ENCODE peak calls at places on chromosomes 2 and 18, in six cellular contexts. I, L, N, E, F and S are unnamed samples.

GRCh38 chr2:128638311-128638710 is 319.6 kb upstream of the HS6ST1 start:
- DNase-seq in I (peak), L (no peak), N (no peak), E (no peak), F (no peak), S (no peak)

GRCh38 chr2:105406221-105406620 is 7.4 kb upstream of the FHL2 start:
- DNase-seq in I (no peak), L (peak), N (no peak), E (peak), F (no peak), S (no peak)

GRCh38 chr2:46841621-46842020 is 74.0 kb downstream of the MCFD2 start:
- DNase-seq in I (no peak), L (no peak), N (no peak), E (no peak), F (no peak), S (no peak)

GRCh38 chr2:181660181-181660580 is 3.3 kb upstream of the CERKL start:
- DNase-seq in I (no peak), L (no peak), N (no peak), E (no peak), F (no peak), S (no peak)

GRCh38 chr2:17076535-17076934 is 410.9 kb upstream of the CYRIA start:
- DNase-seq in I (no peak), L (no peak), N (no peak), E (no peak), F (no peak), S (no peak)

GRCh38 chr18:61581578-61582204 is 248.5 kb downstream of the CDH20 start:
- DNase-seq in I (peak), L (peak), N (peak), E (peak), F (peak), S (peak)

GRCh38 chr2:119389615-119390306 is 23.0 kb downstream of the DBI start:
- DNase-seq in I (no peak), L (peak), N (peak), E (peak), F (no peak), S (no peak)

GRCh38 chr2:159612255-159612901 is 4.0 kb downstream of the BAZ2B start:
- DNase-seq in I (no peak), L (peak), N (no peak), E (no peak), F (no peak), S (no peak)

GRCh38 chr2:28233070-28233718 is 159.5 kb upstream of the FOSL2 start:
- DNase-seq in I (no peak), L (peak), N (peak), E (no peak), F (no peak), S (no peak)

GRCh38 chr2:106189764-106190468 is 4.2 kb downstream of the UXS1 start:
- DNase-seq in I (no peak), L (peak), N (no peak), E (no peak), F (peak), S (no peak)

GRCh38 chr2:47065771-47066380 is 89.2 kb downstream of the STPG4 start:
- DNase-seq in I (no peak), L (peak), N (no peak), E (no peak), F (peak), S (no peak)

GRCh38 chr18:9734189-9734588 is 26.1 kb downstream of the RAB31 start:
- DNase-seq in I (no peak), L (no peak), N (no peak), E (no peak), F (peak), S (no peak)

GRCh38 chr2:220787251-220787650 is 784.9 kb downstream of the EPHA4 start:
- DNase-seq in I (no peak), L (no peak), N (no peak), E (no peak), F (no peak), S (no peak)

GRCh38 chr2:58594175-58594574 is 353.1 kb upstream of the FANCL start:
- DNase-seq in I (peak), L (no peak), N (no peak), E (no peak), F (peak), S (no peak)

GRCh38 chr18:57218281-57218680 is 71.4 kb downstream of the BOD1L2 start:
- DNase-seq in I (no peak), L (no peak), N (no peak), E (no peak), F (no peak), S (no peak)

GRCh38 chr2:105449083-105449482 is 50.2 kb upstream of the FHL2 start:
- DNase-seq in I (no peak), L (no peak), N (no peak), E (no peak), F (no peak), S (no peak)

GRCh38 chr2:80854831-80855230 is 550.3 kb upstream of the LRRTM1 start:
- DNase-seq in I (no peak), L (no peak), N (no peak), E (no peak), F (no peak), S (no peak)

GRCh38 chr2:61855178-61855523 is 1.3 kb upstream of the FAM161A start:
- DNase-seq in I (peak), L (no peak), N (peak), E (peak), F (no peak), S (no peak)

GRCh38 chr2:145736901-145737300 is 1217.0 kb upstream of the ZEB2 start:
- DNase-seq in I (no peak), L (no peak), N (no peak), E (no peak), F (no peak), S (no peak)

GRCh38 chr2:36858551-36859365 is 107.6 kb downstream of the STRN start:
- DNase-seq in I (no peak), L (no peak), N (no peak), E (no peak), F (no peak), S (no peak)

GRCh38 chr2:207812858-207813175 is 43.1 kb upstream of the FZD5 start:
- DNase-seq in I (no peak), L (no peak), N (no peak), E (no peak), F (no peak), S (no peak)

GRCh38 chr2:207815254-207815653 is 45.5 kb upstream of the FZD5 start:
- DNase-seq in I (no peak), L (no peak), N (no peak), E (no peak), F (no peak), S (no peak)

GRCh38 chr2:207813942-207814341 is 44.2 kb upstream of the FZD5 start:
- DNase-seq in I (no peak), L (no peak), N (no peak), E (no peak), F (no peak), S (no peak)

GRCh38 chr2:207812058-207812857 is 42.6 kb upstream of the FZD5 start:
- DNase-seq in I (no peak), L (no peak), N (no peak), E (no peak), F (no peak), S (no peak)

GRCh38 chr2:207813221-207813916 is 43.7 kb upstream of the FZD5 start:
- DNase-seq in I (no peak), L (no peak), N (no peak), E (no peak), F (no peak), S (no peak)
- TF ChIP-seq CTCF in I (peak), L (no peak), N (no peak), E (no peak), F (no peak), S (no peak)

GRCh38 chr2:121297217-121297830 is 12.3 kb upstream of the TFCP2L1 start:
- DNase-seq in I (peak), L (peak), N (no peak), E (peak), F (peak), S (no peak)

GRCh38 chr2:121293450-121294325 is 8.7 kb upstream of the TFCP2L1 start:
- DNase-seq in I (no peak), L (no peak), N (no peak), E (no peak), F (no peak), S (no peak)

GRCh38 chr2:121294881-121295840 is 10.2 kb upstream of the TFCP2L1 start:
- DNase-seq in I (no peak), L (no peak), N (no peak), E (no peak), F (no peak), S (no peak)

GRCh38 chr2:121298476-121298875 is 13.5 kb upstream of the TFCP2L1 start:
- DNase-seq in I (no peak), L (no peak), N (no peak), E (no peak), F (no peak), S (no peak)

DNA sequence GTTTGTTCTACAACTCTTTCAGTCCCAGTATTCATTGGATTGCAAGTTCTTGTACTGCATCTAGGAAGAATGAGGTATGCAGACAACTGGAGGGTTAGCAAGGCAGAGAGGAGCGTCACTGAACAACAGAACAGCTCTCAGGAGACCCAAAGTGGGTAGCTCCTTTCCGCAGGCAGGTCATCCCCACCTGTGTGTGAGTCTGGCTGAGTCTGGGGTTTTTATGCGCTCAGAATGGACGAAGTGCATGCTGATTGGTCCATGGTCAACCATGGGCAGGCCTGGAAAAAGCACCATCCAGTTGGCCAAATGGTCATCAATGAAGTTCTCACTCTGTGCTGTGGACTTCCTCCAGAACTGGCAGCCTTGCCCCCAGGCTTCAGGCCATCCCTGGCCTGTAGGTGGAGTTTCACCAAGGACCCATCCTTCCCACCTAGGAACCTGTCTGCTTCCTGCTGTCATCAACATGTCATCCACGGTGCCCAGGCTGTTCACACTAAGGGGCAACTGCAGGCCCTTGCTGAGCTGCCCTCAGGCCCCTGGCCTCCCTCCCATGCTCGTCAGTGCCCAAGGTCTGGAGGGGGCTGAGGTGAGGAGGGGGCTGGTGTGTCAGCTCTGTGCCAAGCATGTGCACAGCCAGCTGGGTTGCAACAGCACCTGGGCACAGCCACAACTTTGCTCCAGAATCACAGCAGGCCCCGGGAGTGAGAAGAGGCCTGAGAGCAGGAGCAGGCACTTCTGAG is 11.1 kb upstream of the TFCP2L1 start:
- DNase-seq in I (no peak), L (no peak), N (no peak), E (no peak), F (no peak), S (no peak)
- TF ChIP-seq CTCF in I (no peak), L (no peak), N (no peak), E (no peak), F (no peak), S (no peak)

DNA sequence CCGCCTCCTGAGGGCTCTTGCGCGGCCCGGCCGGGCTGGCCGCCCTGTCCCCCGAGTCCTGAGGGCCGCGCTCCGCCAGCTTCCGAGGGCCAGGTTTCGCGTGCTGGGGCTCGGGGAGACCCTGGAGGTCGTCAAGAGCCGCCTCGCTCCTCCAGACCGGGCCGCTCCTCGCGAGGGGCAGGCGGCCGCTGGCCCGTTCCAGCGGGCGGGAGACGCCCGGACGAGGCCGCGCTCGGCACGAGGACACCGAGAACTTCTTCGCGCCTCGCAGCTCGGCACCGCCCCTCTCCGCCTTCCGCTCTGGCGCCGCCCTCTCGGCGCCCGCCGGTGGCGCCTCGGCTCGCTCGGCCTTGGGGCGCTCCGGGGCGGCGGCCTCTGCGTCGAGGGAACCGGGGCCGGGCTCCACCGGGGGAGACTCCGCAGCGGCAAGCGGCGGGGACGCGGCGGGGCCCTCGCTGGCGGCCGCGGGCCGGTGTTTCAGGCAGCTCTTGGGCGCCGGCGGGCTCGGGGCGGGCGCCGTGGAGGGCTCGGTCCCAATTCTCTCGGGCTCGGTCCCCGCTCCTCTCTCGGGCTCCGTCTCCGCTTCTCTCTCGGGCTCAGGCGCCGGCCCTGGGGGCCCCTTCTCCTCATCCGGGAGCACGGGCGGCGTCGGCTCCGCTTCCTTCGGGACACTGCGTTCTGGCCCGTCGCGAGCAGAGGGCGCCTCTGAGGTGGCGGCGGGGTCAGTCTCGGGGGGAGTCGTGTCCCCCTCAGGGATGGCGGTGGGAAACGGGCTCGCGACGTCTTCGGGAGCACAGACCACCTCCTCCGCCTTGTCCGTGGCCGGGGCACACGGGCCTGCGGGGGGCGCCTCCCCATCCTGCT is 91.6 kb upstream of the MGAT4A start:
- DNase-seq in I (peak), L (no peak), N (no peak), E (no peak), F (no peak), S (no peak)
- TF ChIP-seq CTCF in I (peak), L (no peak), N (no peak), E (peak), F (peak), S (no peak)

DNA sequence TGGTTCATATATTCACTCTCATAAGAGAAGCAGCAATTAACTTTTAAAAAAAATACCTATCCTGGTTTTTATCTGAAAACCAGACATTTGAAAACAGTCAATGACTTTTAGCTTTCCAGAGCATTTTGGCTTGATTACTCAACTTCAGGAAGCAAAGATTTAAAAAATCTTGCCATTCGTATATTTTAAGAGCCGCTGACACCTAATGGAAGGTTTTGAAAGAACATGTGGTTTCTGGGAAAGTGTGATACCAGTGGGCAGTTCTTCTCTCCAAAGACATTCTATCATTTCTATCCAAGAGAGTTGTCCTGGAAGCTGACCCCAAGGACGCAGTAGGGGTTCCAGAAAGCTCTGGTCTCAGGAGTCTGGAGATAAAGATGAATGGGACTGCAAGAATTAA is 234.7 kb downstream of the TTC32 start:
- DNase-seq in I (no peak), L (peak), N (no peak), E (no peak), F (peak), S (no peak)
- TF ChIP-seq CTCF in I (no peak), L (peak), N (no peak), E (no peak), F (peak), S (no peak)

GRCh38 chr2:99816908-99817307 is 325.5 kb downstream of the AFF3 start:
- DNase-seq in I (no peak), L (no peak), N (no peak), E (no peak), F (no peak), S (no peak)

GRCh38 chr2:99821572-99822369 is 320.6 kb downstream of the AFF3 start:
- DNase-seq in I (no peak), L (peak), N (no peak), E (no peak), F (no peak), S (no peak)

GRCh38 chr2:99821039-99821438 is 321.4 kb downstream of the AFF3 start:
- DNase-seq in I (no peak), L (peak), N (no peak), E (no peak), F (no peak), S (no peak)

GRCh38 chr2:99819766-99820165 is 322.6 kb downstream of the AFF3 start:
- DNase-seq in I (no peak), L (no peak), N (no peak), E (no peak), F (no peak), S (no peak)

GRCh38 chr2:99818842-99819241 is 323.5 kb downstream of the AFF3 start:
- DNase-seq in I (no peak), L (no peak), N (no peak), E (no peak), F (peak), S (no peak)
- TF ChIP-seq CTCF in I (no peak), L (peak), N (no peak), E (peak), F (no peak), S (no peak)

DNA sequence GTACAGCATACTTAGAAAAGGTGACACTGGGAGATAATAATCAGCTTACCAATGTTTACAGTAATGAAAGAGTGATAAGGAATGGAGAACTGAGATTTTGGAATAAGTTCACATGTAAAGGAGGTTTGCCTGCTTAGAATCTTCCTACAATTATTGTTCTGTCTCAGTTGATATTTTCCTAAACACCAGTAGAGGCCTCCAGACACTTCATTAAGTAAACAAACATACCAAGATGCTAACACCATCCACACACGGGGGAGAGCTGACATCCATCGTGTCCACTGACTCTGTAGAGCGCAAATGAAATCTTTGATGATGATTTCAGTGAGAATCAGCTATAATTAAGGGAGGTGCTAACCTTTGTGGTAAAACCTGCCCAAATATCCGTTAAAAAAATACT is 211.7 kb upstream of the MMADHC start:
- DNase-seq in I (no peak), L (peak), N (no peak), E (no peak), F (peak), S (no peak)
- TF ChIP-seq CTCF in I (no peak), L (peak), N (no peak), E (peak), F (peak), S (no peak)

GRCh38 chr2:9910699-9911098 is 40.8 kb upstream of the GRHL1 start:
- DNase-seq in I (no peak), L (no peak), N (no peak), E (no peak), F (no peak), S (no peak)

GRCh38 chr2:9909106-9909505 is 42.4 kb upstream of the GRHL1 start:
- DNase-seq in I (no peak), L (peak), N (no peak), E (no peak), F (no peak), S (no peak)

GRCh38 chr2:9912468-9912867 is 39.0 kb upstream of the GRHL1 start:
- DNase-seq in I (no peak), L (no peak), N (no peak), E (no peak), F (no peak), S (no peak)

GRCh38 chr2:9918275-9918674 is 33.2 kb upstream of the GRHL1 start:
- DNase-seq in I (no peak), L (peak), N (no peak), E (no peak), F (no peak), S (no peak)

DNA sequence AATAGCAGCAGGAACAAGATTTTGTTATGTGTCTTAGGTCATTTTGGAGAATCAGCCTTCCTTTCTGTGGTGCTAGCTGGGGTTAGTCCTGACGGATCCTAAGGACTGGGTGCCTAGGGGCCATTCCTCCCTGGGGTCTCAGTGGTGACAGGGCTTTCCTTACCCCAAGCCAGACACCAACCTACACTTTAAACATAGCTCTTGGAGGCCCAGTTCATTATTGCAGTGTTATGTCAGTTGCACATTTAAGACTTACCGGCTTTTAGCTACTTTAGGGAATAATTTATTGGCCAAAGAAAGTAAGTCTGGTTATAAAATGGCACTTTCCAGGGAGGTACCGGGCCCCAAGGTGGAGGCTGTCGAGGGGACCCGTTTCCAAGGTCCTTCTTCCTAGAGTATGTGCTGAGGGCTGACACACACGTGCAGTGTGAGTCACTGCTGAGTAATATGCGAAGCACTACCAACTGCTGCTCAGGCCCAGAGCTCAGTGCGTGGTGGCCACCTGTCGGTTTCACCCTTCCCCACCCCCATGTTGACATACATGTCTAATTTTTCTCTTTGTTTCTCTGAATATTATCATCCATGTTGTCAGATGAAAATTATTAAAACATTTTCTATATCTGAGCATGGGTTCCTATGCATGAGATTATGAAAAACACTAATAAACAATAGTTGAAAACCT is 37.0 kb upstream of the GRHL1 start:
- DNase-seq in I (peak), L (peak), N (no peak), E (peak), F (peak), S (peak)
- TF ChIP-seq CTCF in I (no peak), L (no peak), N (no peak), E (peak), F (peak), S (peak)